ENCODE peak calls at places on chromosomes 16 and 17, in four cellular contexts. O, H, N and A are unnamed samples.

GRCh38 chr17:40560592-40561293 is 4.5 kb downstream of the CCR7 start:
- DNase-seq in O (no peak), H (no peak), N (peak; percentile 24), A (no peak)

GRCh38 chr16:70738083-70738977 is 52.5 kb upstream of the MTSS2 start:
- DNase-seq in O (peak; percentile 6), H (no peak), N (no peak), A (no peak)

GRCh38 chr16:31472559-31473203 is 729 bp downstream of the TGFB1I1 start:
- DNase-seq in O (no peak), H (peak; percentile 68), N (peak; percentile 75), A (peak; percentile 36)

GRCh38 chr16:47849736-47850135 is 306.1 kb downstream of the ABCC12 start:
- DNase-seq in O (no peak), H (no peak), N (no peak), A (no peak)

GRCh38 chr17:69672924-69673323 is 258.4 kb downstream of the MAP2K6 start:
- DNase-seq in O (no peak), H (no peak), N (no peak), A (no peak)

GRCh38 chr17:67573987-67574657 is 143.6 kb upstream of the NOL11 start:
- DNase-seq in O (no peak), H (no peak), N (no peak), A (no peak)

GRCh38 chr17:7929158-7930029 is at the start of gene KCNAB3:
- DNase-seq in O (peak; percentile 64), H (no peak), N (no peak), A (peak; percentile 20)

GRCh38 chr17:68318103-68318991 is 27.1 kb downstream of the ARSG start:
- DNase-seq in O (no peak), H (no peak), N (no peak), A (peak; percentile 27)

GRCh38 chr17:2909853-2910234 is 113.6 kb downstream of the RAP1GAP2 start:
- DNase-seq in O (no peak), H (no peak), N (no peak), A (no peak)

GRCh38 chr17:56978441-56979090 is 635 bp downstream of the SCPEP1 start:
- DNase-seq in O (no peak), H (no peak), N (no peak), A (no peak)

GRCh38 chr16:17223576-17223975 is 247.2 kb downstream of the XYLT1 start:
- DNase-seq in O (no peak), H (no peak), N (no peak), A (no peak)

GRCh38 chr16:89033796-89034572 is 57.0 kb upstream of the CBFA2T3 start:
- DNase-seq in O (no peak), H (no peak), N (no peak), A (no peak)

GRCh38 chr16:85225291-85225690 is 113.0 kb upstream of the CIBAR2 start:
- DNase-seq in O (no peak), H (no peak), N (no peak), A (no peak)

GRCh38 chr16:23510154-23510914 is at the start of gene GGA2:
- DNase-seq in O (peak; percentile 66), H (peak; percentile 46), N (peak; percentile 78), A (peak; percentile 69)

GRCh38 chr17:28712037-28712704 is 483 bp upstream of the PROCA1 start:
- DNase-seq in O (peak; percentile 35), H (no peak), N (no peak), A (peak; percentile 87)

GRCh38 chr17:57253307-57254065 is 2.8 kb upstream of the MSI2 start:
- DNase-seq in O (no peak), H (no peak), N (no peak), A (no peak)

GRCh38 chr16:53924311-53924860 is 220.4 kb downstream of the FTO start:
- DNase-seq in O (no peak), H (no peak), N (peak; percentile 67), A (no peak)